ENCODE peak calls at places on chromosomes 4 and X, in four cellular contexts. A is MM.1S, T is endothelial cell, N is thoracic aorta. E is an unnamed sample.

GRCh38 chrX:136954930-136955329 is 74.4 kb upstream of the RBMX start:
- DNase-seq in N (no peak), A (peak), T (no peak), E (no peak)

GRCh38 chrX:38868941-38869378 is 67.7 kb downstream of the MID1IP1 start:
- DNase-seq in T (no peak), A (no peak), N (peak), E (no peak)

GRCh38 chr4:157172011-157172410 is 48.5 kb upstream of the GRIA2 start:
- DNase-seq in T (no peak), A (no peak), N (no peak), E (no peak)

GRCh38 chrX:13110427-13111324 is 66.3 kb upstream of the FAM9C start:
- DNase-seq in A (no peak), N (no peak), T (no peak), E (no peak)

GRCh38 chrX:11557120-11557519 is 108.6 kb downstream of the ARHGAP6 start:
- DNase-seq in T (no peak), N (no peak), A (no peak), E (peak)

GRCh38 chr4:39883645-39884044 is 94.1 kb downstream of the PDS5A start:
- DNase-seq in N (no peak), T (no peak), A (no peak), E (no peak)

GRCh38 chr4:139207247-139207646 is 30.2 kb upstream of the ELF2 start:
- DNase-seq in N (no peak), A (peak), T (no peak), E (peak)

GRCh38 chr4:143320113-143320512 is 16.6 kb upstream of the GAB1 start:
- DNase-seq in T (no peak), A (no peak), N (no peak), E (no peak)

GRCh38 chr4:122896270-122896669 is 26.1 kb downstream of the NUDT6 start:
- DNase-seq in A (no peak), T (no peak), N (no peak), E (no peak)

GRCh38 chr4:94290245-94290644 is 52.4 kb downstream of the HPGDS start:
- DNase-seq in A (no peak), T (no peak), N (no peak), E (no peak)
- TF ChIP-seq CTCF in A (no peak), T (no peak), N (no peak), E (no peak)

GRCh38 chr4:145505945-145506344 is 24.3 kb downstream of the SMAD1 start:
- DNase-seq in T (no peak), N (no peak), A (no peak), E (no peak)
- TF ChIP-seq CTCF in T (no peak), N (no peak), A (no peak), E (no peak)

DNA sequence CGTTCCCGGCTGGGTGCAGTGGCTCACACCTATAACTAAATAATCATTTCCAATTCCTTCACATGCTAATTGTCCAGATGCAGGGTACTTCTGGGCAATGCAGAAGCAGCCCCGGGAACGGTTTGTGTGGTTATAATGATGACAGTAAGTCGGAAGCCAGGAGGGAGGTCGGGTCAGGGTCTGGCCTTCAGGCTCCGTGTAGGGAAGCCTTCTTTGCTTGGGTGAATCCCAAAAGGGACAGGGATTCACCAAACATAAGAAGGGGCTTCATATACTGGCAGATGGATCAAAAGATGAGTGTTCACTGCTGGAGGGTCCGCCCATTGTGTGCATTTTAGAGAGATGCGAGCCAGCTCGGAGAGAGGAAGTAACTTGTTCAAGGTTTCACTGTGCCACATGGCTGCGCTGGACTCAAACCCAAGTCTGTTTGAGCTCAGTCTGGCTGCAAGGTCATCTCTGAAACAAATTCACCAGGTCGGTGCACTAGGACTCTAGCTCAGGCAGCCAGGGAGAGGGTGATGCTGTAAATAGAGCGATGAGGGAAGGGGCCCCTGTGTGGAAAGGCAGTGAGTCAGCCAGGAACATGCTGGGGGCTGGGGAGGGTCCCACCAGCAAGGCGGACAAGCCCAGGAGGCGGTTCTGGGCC is 4.8 kb upstream of the KIAA0232 start:
- DNase-seq in N (no peak), A (no peak), T (no peak), E (no peak)
- TF ChIP-seq CTCF in N (no peak), A (no peak), T (no peak), E (peak)

DNA sequence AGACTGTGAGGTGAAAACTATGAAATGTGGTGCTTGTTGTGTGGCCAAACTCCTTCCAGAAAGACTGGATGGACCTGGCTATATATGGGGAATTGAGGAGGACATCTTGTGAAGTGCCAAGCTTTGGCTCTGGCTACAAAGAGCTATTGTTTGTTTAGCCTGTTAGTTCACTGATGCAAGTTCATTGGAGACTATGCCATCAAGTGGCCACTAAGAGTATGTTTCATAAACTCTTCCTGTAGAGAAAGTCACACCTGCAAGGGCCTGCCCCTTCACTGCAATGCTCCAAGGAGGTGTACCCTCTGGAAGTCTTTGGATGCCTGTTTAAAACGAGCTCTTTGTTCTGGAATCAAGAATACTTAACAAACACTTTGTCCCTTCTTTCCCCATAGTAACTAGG is 382.0 kb downstream of the GABRG1 start:
- DNase-seq in N (no peak), A (peak), T (no peak), E (no peak)
- TF ChIP-seq CTCF in N (no peak), A (no peak), T (no peak), E (no peak)